ENCODE peak calls at places on chromosomes 7 and 10, in seven cellular contexts. R is PC-9, E is mammary epithelial cell, V is fibroblast of lung, M is hepatocyte, Q is HCT116, P is DND-41. S is an unnamed sample.

GRCh38 chr7:133458688-133459087 is 205.8 kb downstream of the EXOC4 start:
- DNase-seq in M (no peak), P (no peak), E (no peak), Q (no peak), V (no peak), R (no peak), S (no peak)

GRCh38 chr7:91082038-91082437 is 182.2 kb upstream of the FZD1 start:
- DNase-seq in V (peak; percentile 73), E (no peak), P (no peak), R (no peak), M (no peak), Q (no peak), S (no peak)

GRCh38 chr10:124381011-124381591 is 37.6 kb downstream of the OAT start:
- DNase-seq in V (peak; percentile 17), P (no peak), R (no peak), E (no peak), Q (no peak), M (no peak), S (no peak)

GRCh38 chr10:69048103-69048502 is 39.8 kb upstream of the SRGN start:
- DNase-seq in E (no peak), Q (no peak), V (peak; percentile 72), P (no peak), R (no peak), M (no peak), S (no peak)

GRCh38 chr10:34808789-34809745 is 6.0 kb downstream of the PARD3 start:
- DNase-seq in V (peak; percentile 43), E (no peak), R (no peak), Q (no peak), P (peak; percentile 37), M (peak; percentile 59), S (no peak)

GRCh38 chr7:149202831-149203231 is 7.5 kb downstream of the ZNF282 start:
- DNase-seq in Q (no peak), V (no peak), M (peak; percentile 52), R (no peak), P (no peak), E (no peak), S (no peak)

GRCh38 chr7:71517940-71518339 is 386.0 kb downstream of the GALNT17 start:
- DNase-seq in E (no peak), M (no peak), V (no peak), Q (no peak), P (no peak), R (no peak), S (no peak)

GRCh38 chr7:74028321-74028812 is 394 bp downstream of the ELN start:
- DNase-seq in Q (no peak), E (no peak), R (no peak), P (no peak), V (no peak), M (no peak), S (no peak)

GRCh38 chr7:47901542-47901941 is 46.7 kb downstream of the PKD1L1 start:
- DNase-seq in V (no peak), Q (no peak), P (no peak), E (no peak), R (peak; percentile 90), M (no peak), S (no peak)

GRCh38 chr7:131562941-131563340 is 6.5 kb upstream of the PODXL start:
- DNase-seq in R (no peak), M (no peak), Q (no peak), P (no peak), E (no peak), V (no peak), S (no peak)

GRCh38 chr10:43218206-43218950 is 48.5 kb downstream of the RASGEF1A start:
- DNase-seq in E (peak; percentile 71), R (peak; percentile 75), V (no peak), Q (no peak), M (no peak), P (no peak), S (no peak)

GRCh38 chr10:26857991-26858706 is 2.6 kb downstream of the ABI1 start:
- DNase-seq in R (no peak), V (no peak), Q (no peak), P (no peak), M (peak; percentile 10), E (peak; percentile 44), S (no peak)

GRCh38 chr7:72785166-72785955 is 42.6 kb downstream of the TYW1B start:
- DNase-seq in P (no peak), M (no peak), V (no peak), Q (no peak), E (no peak), R (no peak), S (no peak)

GRCh38 chr7:143002106-143002505 is 24.8 kb downstream of the OR9A2 start:
- DNase-seq in E (peak; percentile 9), R (no peak), Q (peak; percentile 24), M (peak; percentile 41), V (peak; percentile 19), P (peak; percentile 20), S (no peak)

GRCh38 chr7:158084555-158084954 is 503.1 kb downstream of the PTPRN2 start:
- DNase-seq in R (no peak), Q (no peak), E (no peak), M (no peak), V (no peak), P (no peak), S (no peak)

GRCh38 chr7:101488826-101489572 is 126.3 kb downstream of the COL26A1 start:
- DNase-seq in P (no peak), V (no peak), Q (no peak), E (no peak), M (peak; percentile 48), R (peak; percentile 78), S (no peak)

GRCh38 chr7:152522551-152522950 is 86.7 kb upstream of the KMT2C start:
- DNase-seq in R (peak; percentile 18), V (peak; percentile 48), M (no peak), E (no peak), P (no peak), Q (no peak), S (no peak)

GRCh38 chr7:124033807-124034753 is 1.2 kb upstream of the TMEM229A start:
- DNase-seq in P (no peak), M (no peak), V (no peak), R (no peak), Q (no peak), E (no peak), S (no peak)

GRCh38 chr7:124034754-124035100 is 1.9 kb upstream of the TMEM229A start:
- DNase-seq in V (no peak), Q (no peak), R (no peak), P (no peak), E (no peak), M (no peak), S (no peak)

GRCh38 chr7:124031919-124032318 is 948 bp downstream of the TMEM229A start:
- DNase-seq in R (no peak), P (no peak), V (no peak), Q (no peak), E (no peak), M (no peak), S (no peak)

GRCh38 chr7:124032369-124033092 is at the start of gene TMEM229A:
- DNase-seq in V (peak; percentile 43), M (peak; percentile 84), P (no peak), E (peak; percentile 35), R (no peak), Q (no peak), S (no peak)

GRCh38 chr7:124033093-124033806 is 383 bp upstream of the TMEM229A start:
- DNase-seq in Q (no peak), R (no peak), E (no peak), V (peak; percentile 40), M (peak; percentile 37), P (no peak), S (no peak)
- H2AFZ ChIP-seq in Q (no peak overlapping the region), R (no peak overlapping the region), E (peak overlapping the region; percentile 62), V (no peak overlapping the region), M (peak overlapping the region; percentile 61), P (no peak overlapping the region), S (no peak overlapping the region)

DNA sequence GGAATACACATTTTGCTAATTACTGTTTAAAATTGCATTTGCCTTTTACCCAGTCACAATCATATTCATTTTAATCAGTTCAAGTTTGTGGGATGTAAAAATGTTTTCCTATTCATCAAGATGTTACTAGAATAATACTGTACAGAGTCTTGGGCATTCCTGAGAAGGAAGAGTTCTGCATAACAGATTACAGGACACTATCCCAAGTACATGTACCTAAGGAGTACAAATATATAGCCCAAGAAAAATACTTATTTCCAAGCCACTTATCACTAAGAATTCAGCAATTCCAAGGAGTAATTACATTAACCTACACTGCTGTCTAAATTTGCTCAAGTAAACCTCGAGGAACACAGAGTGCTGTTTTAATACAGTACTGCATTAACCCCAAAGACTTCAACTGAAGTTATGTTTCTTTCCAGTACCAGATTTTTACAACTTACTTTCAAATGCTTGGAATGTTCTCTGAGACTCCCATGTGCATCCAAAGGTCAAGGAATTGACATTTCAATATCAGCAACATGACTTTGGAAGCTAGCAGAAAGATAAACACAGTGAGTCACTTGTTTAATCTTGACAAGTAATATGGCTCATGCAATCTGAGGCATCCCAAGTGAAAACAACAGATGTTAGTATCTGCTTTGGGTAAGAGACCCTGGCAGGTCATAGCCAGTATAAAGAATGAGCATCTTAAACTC is 125.4 kb upstream of the BET1 start:
- DNase-seq in P (no peak), M (peak; percentile 30), R (peak; percentile 47), E (peak; percentile 3), Q (no peak), V (peak; percentile 94), S (no peak)
- H3K4me3 ChIP-seq in P (no peak overlapping the region), M (no peak overlapping the region), R (no peak overlapping the region), E (no peak overlapping the region), Q (no peak overlapping the region), V (no peak overlapping the region), S (no peak overlapping the region)

DNA sequence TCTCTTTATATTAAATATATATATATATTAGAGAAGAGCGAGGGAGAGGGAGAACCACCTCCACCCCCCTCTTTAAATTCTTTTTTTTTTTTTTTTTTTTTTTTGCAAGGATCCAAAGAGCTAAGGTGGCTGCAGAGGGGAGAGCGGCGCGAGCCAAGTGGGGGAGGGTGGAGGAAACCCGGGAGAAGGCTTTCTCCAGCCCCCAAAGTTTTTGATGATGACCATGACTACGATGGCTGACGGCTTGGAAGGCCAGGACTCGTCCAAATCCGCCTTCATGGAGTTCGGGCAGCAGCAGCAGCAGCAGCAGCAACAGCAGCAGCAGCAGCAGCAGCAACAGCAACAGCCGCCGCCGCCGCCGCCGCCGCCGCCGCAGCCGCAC is 402 bp downstream of the DLX6 start:
- DNase-seq in Q (no peak), V (peak; percentile 17), E (no peak), P (no peak), R (no peak), M (no peak), S (no peak)
- H2AFZ ChIP-seq in Q (no peak overlapping the region), V (no peak overlapping the region), E (peak overlapping the region; percentile 74), P (no peak overlapping the region), R (no peak overlapping the region), M (peak overlapping the region; percentile 63), S (peak overlapping the region; percentile 40)

GRCh38 chr10:6399879-6400278 is 180.2 kb downstream of the PRKCQ start:
- DNase-seq in M (no peak), R (no peak), V (no peak), Q (no peak), E (no peak), P (no peak), S (no peak)

GRCh38 chr10:6400331-6400730 is 179.7 kb downstream of the PRKCQ start:
- DNase-seq in P (no peak), R (no peak), M (no peak), V (no peak), E (no peak), Q (no peak), S (no peak)

GRCh38 chr10:6401562-6402348 is 178.3 kb downstream of the PRKCQ start:
- DNase-seq in M (peak; percentile 93), Q (peak; percentile 89), V (peak; percentile 92), P (peak; percentile 66), R (peak; percentile 77), E (peak; percentile 82), S (peak; percentile 58)

GRCh38 chr10:6402349-6402709 is 177.7 kb downstream of the PRKCQ start:
- DNase-seq in V (no peak), E (no peak), R (no peak), P (no peak), Q (no peak), M (no peak), S (no peak)

GRCh38 chr10:6401066-6401465 is 179.0 kb downstream of the PRKCQ start:
- DNase-seq in V (no peak), M (no peak), Q (no peak), R (no peak), E (peak; percentile 28), P (no peak), S (no peak)
- H3K4me3 ChIP-seq in V (no peak overlapping the region), M (no peak overlapping the region), Q (no peak overlapping the region), R (peak overlapping the region; percentile 46), E (no peak overlapping the region), P (no peak overlapping the region), S (no peak overlapping the region)